ENCODE peak calls at places on chromosomes 4 and X, in seven cellular contexts. G, X, Z, N, M, H and V are unnamed samples.
A peak's percentile ranks its signal among the peaks of the same experiment; 100 is the strongest.

GRCh38 chr4:183571350-183572076 is 66.7 kb downstream of the ING2 start:
- DNase-seq in X (peak; percentile 69), M (no peak), H (no peak), G (no peak), Z (peak; percentile 35), N (no peak), V (no peak)

GRCh38 chr4:71564775-71565174 is 219.1 kb downstream of the GC start:
- DNase-seq in X (peak; percentile 24), M (no peak), H (no peak), Z (no peak), G (no peak), N (no peak), V (no peak)

GRCh38 chr4:148539387-148539786 is 97.2 kb upstream of the NR3C2 start:
- DNase-seq in Z (no peak), G (no peak), M (no peak), H (no peak), X (no peak), N (no peak), V (no peak)

GRCh38 chrX:47361538-47362511 is 8.6 kb upstream of the ZNF157 start:
- DNase-seq in M (peak; percentile 92), G (peak; percentile 84), Z (peak; percentile 49), X (peak; percentile 99), N (peak; percentile 93), H (peak; percentile 81), V (peak; percentile 85)

GRCh38 chr4:84547211-84547610 is 35.7 kb upstream of the CDS1 start:
- DNase-seq in H (no peak), X (peak; percentile 33), Z (no peak), N (no peak), M (no peak), G (no peak), V (no peak)

GRCh38 chr4:83282049-83282535 is 2.5 kb downstream of the COQ2 start:
- DNase-seq in N (no peak), H (peak; percentile 58), Z (peak; percentile 41), M (no peak), G (no peak), X (peak; percentile 80), V (peak; percentile 42)

GRCh38 chrX:38807873-38808272 is 6.6 kb downstream of the MID1IP1 start:
- DNase-seq in H (no peak), Z (no peak), N (no peak), M (no peak), G (no peak), X (peak; percentile 39), V (no peak)

GRCh38 chr4:15694431-15694830 is 8.4 kb upstream of the BST1 start:
- DNase-seq in G (no peak), Z (peak; percentile 16), N (no peak), H (no peak), X (no peak), M (no peak), V (no peak)

GRCh38 chrX:150227873-150228272 is 135.2 kb upstream of the MAMLD1 start:
- DNase-seq in M (no peak), Z (no peak), X (no peak), H (no peak), G (no peak), N (peak; percentile 37), V (no peak)

GRCh38 chr4:20416800-20417199 is 165.1 kb downstream of the SLIT2 start:
- DNase-seq in H (no peak), M (no peak), Z (no peak), G (no peak), N (no peak), X (no peak), V (no peak)

GRCh38 chr4:24229976-24230375 is 340.1 kb upstream of the PPARGC1A start:
- DNase-seq in X (no peak), N (no peak), G (peak; percentile 23), M (no peak), Z (no peak), H (no peak), V (no peak)

GRCh38 chr4:177051473-177052060 is 258.1 kb upstream of the NEIL3 start:
- DNase-seq in M (no peak), G (no peak), X (peak; percentile 48), Z (peak; percentile 15), N (no peak), H (peak; percentile 28), V (peak; percentile 29)

GRCh38 chr4:94256833-94257232 is 49.2 kb downstream of the SMARCAD1 start:
- DNase-seq in N (no peak), Z (no peak), H (no peak), X (peak; percentile 29), G (no peak), M (no peak), V (no peak)

GRCh38 chr4:77146426-77147399 is 10.3 kb upstream of the CCNG2 start:
- DNase-seq in X (no peak), Z (no peak), H (no peak), M (no peak), N (no peak), G (no peak), V (no peak)

GRCh38 chrX:55340896-55341433 is 76.2 kb upstream of the PAGE3 start:
- DNase-seq in G (no peak), H (no peak), M (no peak), X (no peak), N (no peak), Z (no peak), V (no peak)

GRCh38 chr4:40992472-40993298 is 221.7 kb downstream of the APBB2 start:
- DNase-seq in N (no peak), Z (no peak), M (no peak), H (peak; percentile 36), G (no peak), X (peak; percentile 93), V (peak; percentile 51)

GRCh38 chr4:15400911-15401671 is 26.7 kb upstream of the C1QTNF7 start:
- DNase-seq in G (peak; percentile 32), H (no peak), Z (peak; percentile 48), N (no peak), M (peak; percentile 72), X (peak; percentile 90), V (no peak)

GRCh38 chrX:119465555-119465954 is 2.7 kb upstream of the SLC25A5 start:
- DNase-seq in G (no peak), H (no peak), M (no peak), X (no peak), N (no peak), Z (no peak), V (no peak)

GRCh38 chr4:76892001-76892400 is 5.9 kb downstream of the SOWAHB start:
- DNase-seq in N (no peak), H (no peak), G (no peak), Z (no peak), M (no peak), X (no peak), V (no peak)

GRCh38 chr4:86595426-86595805 is 1.3 kb downstream of the PTPN13 start:
- DNase-seq in G (no peak), Z (no peak), M (no peak), H (no peak), N (no peak), X (no peak), V (no peak)

GRCh38 chr4:11507920-11508319 is 79.2 kb upstream of the HS3ST1 start:
- DNase-seq in Z (peak; percentile 28), M (no peak), N (no peak), H (no peak), X (no peak), G (no peak), V (no peak)

GRCh38 chr4:94540476-94540875 is 88.7 kb downstream of the PDLIM5 start:
- DNase-seq in Z (no peak), M (no peak), N (no peak), X (no peak), G (no peak), H (no peak), V (no peak)

GRCh38 chr4:30103455-30103854 is 616.7 kb upstream of the PCDH7 start:
- DNase-seq in G (no peak), H (no peak), M (no peak), N (no peak), X (peak; percentile 1), Z (no peak), V (no peak)

GRCh38 chrX:129744881-129745321 is 6.1 kb downstream of the XPNPEP2 start:
- DNase-seq in G (no peak), M (peak; percentile 25), H (no peak), Z (no peak), N (no peak), X (no peak), V (no peak)

GRCh38 chr4:168541608-168541953 is 44.7 kb downstream of the PALLD start:
- DNase-seq in X (peak; percentile 55), M (no peak), Z (peak; percentile 9), N (no peak), H (no peak), G (no peak), V (no peak)

GRCh38 chrX:107676559-107677378 is 48.5 kb downstream of the PRPS1 start:
- DNase-seq in H (peak; percentile 13), M (peak; percentile 94), G (peak; percentile 50), N (peak; percentile 96), X (peak; percentile 97), Z (peak; percentile 90), V (no peak)

GRCh38 chr4:182922551-182923284 is 5.5 kb upstream of the DCTD start:
- DNase-seq in X (peak; percentile 45), N (no peak), M (no peak), G (no peak), H (no peak), Z (peak; percentile 30), V (no peak)

GRCh38 chr4:83561381-83561780 is 25.5 kb downstream of the GPAT3 start:
- DNase-seq in M (no peak), Z (peak; percentile 60), G (no peak), X (peak; percentile 36), H (no peak), N (no peak), V (no peak)

GRCh38 chr4:3827616-3828492 is 61.7 kb downstream of the ADRA2C start:
- DNase-seq in M (peak; percentile 84), Z (peak; percentile 72), H (no peak), X (peak; percentile 5), G (no peak), N (no peak), V (no peak)

GRCh38 chr4:18536420-18536819 is 514.9 kb upstream of the LCORL start:
- DNase-seq in N (no peak), G (no peak), X (no peak), M (no peak), Z (no peak), H (no peak), V (no peak)
- TF ChIP-seq CTCF in N (no peak), G (no peak), X (no peak), M (no peak), Z (no peak), H (no peak), V (no peak)

GRCh38 chr4:60463846-60464502 is 736.2 kb upstream of the ADGRL3 start:
- DNase-seq in H (no peak), M (no peak), G (peak; percentile 2), N (no peak), X (peak; percentile 37), Z (no peak), V (no peak)
- TF ChIP-seq CTCF in H (no peak), M (no peak), G (peak; percentile 77), N (no peak), X (peak; percentile 68), Z (no peak), V (no peak)

DNA sequence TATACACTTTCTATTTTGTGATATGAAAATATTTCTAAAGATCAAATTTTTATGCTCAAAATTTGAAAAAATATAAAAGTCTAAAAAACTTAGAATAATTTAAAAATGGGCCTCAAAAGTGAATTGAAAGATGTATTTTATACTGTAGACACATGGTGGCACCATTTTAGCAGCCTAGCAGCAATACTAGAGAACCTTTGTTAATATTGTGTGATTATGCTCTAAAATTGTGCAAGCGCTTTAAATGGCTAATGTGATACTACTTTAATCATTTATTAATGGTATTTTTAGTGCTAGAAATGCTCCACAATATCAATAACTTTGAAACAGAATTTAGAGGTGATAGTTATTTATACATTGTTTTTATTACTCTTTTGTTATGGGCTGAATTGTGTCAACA is 3.7 kb upstream of the GUF1 start:
- DNase-seq in G (no peak), H (no peak), X (peak; percentile 14), Z (no peak), M (no peak), N (no peak), V (no peak)
- TF ChIP-seq CTCF in G (peak; percentile 4), H (no peak), X (peak; percentile 24), Z (no peak), M (no peak), N (no peak), V (no peak)

GRCh38 chr4:158065176-158065575 is 107.6 kb downstream of the GASK1B start:
- DNase-seq in X (no peak), N (no peak), Z (no peak), H (no peak), G (no peak), M (no peak), V (no peak)
- TF ChIP-seq CTCF in X (peak; percentile 27), N (no peak), Z (no peak), H (no peak), G (peak; percentile 14), M (no peak), V (no peak)